ENCODE peak calls at places on chromosomes 2 and 18, in eight cellular contexts. S is SK-N-SH, N is A549, K is K562, G is esophagus muscularis mucosa, J is tibial nerve, P is HepG2, M is upper lobe of left lung. U is an unnamed sample.

GRCh38 chr2:160956243-160956802 is 203.9 kb upstream of the TANK start:
- DNase-seq in S (peak), N (no peak), K (no peak), G (no peak), J (peak), P (no peak), M (no peak), U (no peak)

GRCh38 chr18:46411862-46412690 is 244.9 kb downstream of the LOXHD1 start:
- DNase-seq in S (peak), N (no peak), K (no peak), G (no peak), J (no peak), P (no peak), M (no peak), U (no peak)

GRCh38 chr2:130261970-130262760 is 63.9 kb upstream of the TUBA3E start:
- DNase-seq in S (peak), N (no peak), K (no peak), G (no peak), J (no peak), P (no peak), M (no peak), U (no peak)

GRCh38 chr2:68420254-68420910 is 46.7 kb downstream of the FBXO48 start:
- DNase-seq in S (no peak), N (no peak), K (peak), G (no peak), J (no peak), P (no peak), M (no peak), U (no peak)

GRCh38 chr2:8247905-8248622 is 433.8 kb upstream of the ID2 start:
- DNase-seq in S (no peak), N (no peak), K (no peak), G (no peak), J (no peak), P (no peak), M (no peak), U (no peak)

GRCh38 chr2:18829976-18830375 is 240.6 kb upstream of the NT5C1B start:
- DNase-seq in S (no peak), N (no peak), K (no peak), G (no peak), J (no peak), P (no peak), M (no peak), U (no peak)

GRCh38 chr2:133953524-133953923 is 300.3 kb upstream of the MGAT5 start:
- DNase-seq in S (no peak), N (no peak), K (no peak), G (peak), J (no peak), P (no peak), M (peak), U (peak)

GRCh38 chr18:2197945-2198344 is 373.4 kb downstream of the METTL4 start:
- DNase-seq in S (no peak), N (no peak), K (peak), G (no peak), J (no peak), P (no peak), M (no peak), U (no peak)

GRCh38 chr2:189657867-189658266 is 3.4 kb upstream of the ASNSD1 start:
- DNase-seq in S (no peak), N (no peak), K (peak), G (no peak), J (no peak), P (no peak), M (no peak), U (peak)

DNA sequence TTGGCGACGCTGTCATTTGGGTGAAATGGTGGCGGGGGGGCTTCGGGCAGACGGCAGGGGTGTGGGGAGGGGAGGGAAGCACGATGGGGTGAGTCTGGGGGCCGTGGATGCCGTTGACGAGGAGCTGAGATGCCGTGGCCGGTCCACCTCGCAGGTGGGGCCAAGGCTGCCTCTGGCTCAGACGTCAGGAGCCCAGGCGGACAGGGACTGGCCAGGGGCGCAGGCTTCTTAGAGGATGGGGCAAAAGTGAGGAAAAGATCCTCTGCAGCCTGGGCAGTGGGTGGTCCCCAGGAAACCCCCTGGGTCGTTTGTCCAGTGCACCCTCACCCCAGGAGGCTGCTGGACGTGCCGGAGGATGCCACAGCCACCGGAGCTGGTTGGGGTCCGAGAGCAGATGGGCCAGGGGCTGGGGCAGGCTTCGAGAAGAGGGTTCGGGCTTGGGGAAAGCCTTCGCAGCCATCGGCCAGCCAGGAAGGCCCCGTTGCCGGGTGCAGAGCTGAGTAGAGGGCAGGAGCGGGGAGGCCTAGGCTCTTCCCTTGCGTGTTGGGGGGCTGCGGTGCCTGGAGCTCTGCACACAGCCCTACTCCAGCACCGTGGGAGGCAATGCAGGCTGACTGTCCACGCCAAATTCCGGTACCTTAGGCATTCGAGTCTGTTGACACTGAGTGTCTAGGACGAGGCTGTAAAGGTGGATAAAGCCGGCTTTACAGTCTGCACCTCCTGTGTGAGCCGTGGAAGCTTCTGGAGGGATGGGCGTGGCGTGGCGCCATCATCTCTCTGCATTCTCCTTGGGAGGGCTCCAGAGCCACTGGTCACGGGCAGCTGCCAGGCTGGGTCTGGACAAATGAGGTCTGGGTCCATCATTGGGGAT is 18.8 kb downstream of the GPC1 start:
- DNase-seq in S (no peak), N (no peak), K (no peak), G (no peak), J (no peak), P (no peak), M (peak), U (no peak)
- TF ChIP-seq EP300 in S (no peak), N (no peak), K (no peak), G (no peak), J (no peak), P (no peak), M (no peak), U (no peak)

DNA sequence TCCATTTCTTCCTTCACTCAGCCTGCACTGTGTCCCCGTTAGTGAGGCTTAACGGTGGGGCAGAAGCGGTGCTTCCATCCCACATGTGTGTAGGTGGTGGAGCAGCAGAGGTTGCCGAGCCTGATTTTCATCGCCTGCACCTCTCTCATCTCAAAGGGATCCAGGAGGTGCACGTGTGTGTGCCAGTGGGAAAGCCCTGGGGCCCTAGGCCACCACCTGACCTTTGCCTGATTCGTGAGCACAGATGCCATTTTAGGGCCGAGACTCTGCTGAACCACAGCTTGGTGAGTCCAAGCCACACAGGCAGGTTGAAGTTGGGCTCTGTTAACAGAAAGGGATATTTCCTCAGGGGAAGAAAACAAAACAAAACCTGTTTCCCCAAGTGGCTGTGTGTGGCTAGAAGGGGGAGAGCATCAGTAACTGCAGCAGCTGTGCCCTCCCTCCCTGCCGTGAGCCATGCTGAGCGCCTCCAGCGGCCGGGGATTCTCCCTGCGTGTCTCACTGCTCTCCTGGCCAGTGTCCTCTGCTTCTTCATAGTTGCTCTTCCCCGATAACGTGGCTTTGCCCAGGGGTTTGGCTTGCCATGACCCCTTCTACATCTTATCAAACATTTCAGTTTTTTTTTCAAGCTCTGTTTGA is 81.5 kb downstream of the MAPRE2 start:
- DNase-seq in S (peak), N (no peak), K (peak), G (no peak), J (no peak), P (no peak), M (peak), U (no peak)
- TF ChIP-seq CTCF in S (peak), N (no peak), K (peak), G (no peak), J (peak), P (no peak), M (no peak), U (no peak)

GRCh38 chr2:43221660-43222471 is 4.5 kb downstream of the ZFP36L2 start:
- DNase-seq in S (peak), N (peak), K (peak), G (peak), J (peak), P (peak), M (peak), U (peak)

GRCh38 chr2:43220229-43220981 is 6.0 kb downstream of the ZFP36L2 start:
- DNase-seq in S (no peak), N (no peak), K (peak), G (no peak), J (peak), P (no peak), M (no peak), U (no peak)

GRCh38 chr2:43219383-43220228 is 6.8 kb downstream of the ZFP36L2 start:
- DNase-seq in S (peak), N (peak), K (peak), G (peak), J (peak), P (peak), M (peak), U (peak)

GRCh38 chr2:43222472-43223146 is 3.8 kb downstream of the ZFP36L2 start:
- DNase-seq in S (no peak), N (no peak), K (peak), G (no peak), J (peak), P (no peak), M (no peak), U (no peak)

GRCh38 chr2:43220982-43221659 is 5.3 kb downstream of the ZFP36L2 start:
- DNase-seq in S (peak), N (no peak), K (peak), G (peak), J (peak), P (no peak), M (peak), U (peak)
- TF ChIP-seq EP300 in S (peak), N (no peak), K (no peak), G (no peak), J (no peak), P (no peak), M (no peak), U (no peak)

DNA sequence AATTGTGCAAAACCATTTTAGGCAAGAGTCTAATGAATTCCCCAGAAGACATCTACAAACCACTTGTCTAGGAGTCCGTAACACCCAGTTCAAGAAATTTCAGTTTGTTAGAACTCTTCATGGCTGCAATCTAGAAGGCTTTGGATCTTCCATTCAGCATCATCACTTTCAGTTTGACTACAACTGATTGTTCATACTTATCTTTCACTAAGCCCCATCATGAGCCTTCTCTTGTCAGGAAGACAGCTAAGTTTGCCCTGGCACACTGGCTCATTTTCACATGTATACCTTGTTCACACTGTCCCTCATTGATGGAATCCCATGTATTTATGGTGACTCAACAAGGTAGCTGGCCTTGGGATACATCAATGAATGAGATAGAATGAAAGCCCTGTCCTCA is 898.4 kb upstream of the CELF4 start:
- DNase-seq in S (no peak), N (no peak), K (no peak), G (no peak), J (no peak), P (no peak), M (no peak), U (no peak)
- TF ChIP-seq CTCF in S (no peak), N (no peak), K (no peak), G (no peak), J (no peak), P (no peak), M (no peak), U (no peak)

GRCh38 chr2:178047391-178047790 is 25.2 kb downstream of the PDE11A start:
- DNase-seq in S (no peak), N (no peak), K (no peak), G (no peak), J (no peak), P (no peak), M (no peak), U (no peak)

DNA sequence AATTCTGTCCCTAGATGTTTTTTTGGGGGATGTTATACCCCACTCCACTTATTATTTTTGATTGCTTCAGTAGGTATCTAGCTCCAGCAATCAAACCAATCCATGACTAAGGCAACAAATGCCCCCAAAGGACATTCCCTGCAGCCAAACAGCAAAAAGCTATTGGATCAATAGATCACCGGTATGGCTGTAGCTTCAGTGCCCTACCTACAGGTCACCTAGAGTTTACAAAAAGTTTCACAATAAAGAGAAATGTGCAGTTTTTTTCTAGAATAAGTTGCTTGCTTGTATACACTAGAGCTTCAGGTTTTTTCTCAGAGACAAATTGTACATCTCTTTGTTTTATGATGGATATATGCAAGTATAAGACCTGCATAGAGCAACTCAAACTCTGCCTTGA is 27.7 kb downstream of the PDE11A start:
- DNase-seq in S (no peak), N (no peak), K (no peak), G (no peak), J (no peak), P (no peak), M (no peak), U (no peak)
- TF ChIP-seq EP300 in S (no peak), N (no peak), K (no peak), G (no peak), J (no peak), P (no peak), M (no peak), U (no peak)

GRCh38 chr2:213149949-213150314 is 1.5 kb downstream of the IKZF2 start:
- DNase-seq in S (no peak), N (no peak), K (no peak), G (no peak), J (no peak), P (no peak), M (no peak), U (no peak)

GRCh38 chr2:213150315-213150951 is 979 bp downstream of the IKZF2 start:
- DNase-seq in S (no peak), N (no peak), K (peak), G (no peak), J (peak), P (no peak), M (no peak), U (peak)

GRCh38 chr2:213148572-213149331 is 2.7 kb downstream of the IKZF2 start:
- DNase-seq in S (no peak), N (no peak), K (no peak), G (no peak), J (no peak), P (no peak), M (no peak), U (no peak)

GRCh38 chr2:213147550-213147949 is 3.9 kb downstream of the IKZF2 start:
- DNase-seq in S (no peak), N (no peak), K (no peak), G (no peak), J (no peak), P (no peak), M (no peak), U (no peak)

DNA sequence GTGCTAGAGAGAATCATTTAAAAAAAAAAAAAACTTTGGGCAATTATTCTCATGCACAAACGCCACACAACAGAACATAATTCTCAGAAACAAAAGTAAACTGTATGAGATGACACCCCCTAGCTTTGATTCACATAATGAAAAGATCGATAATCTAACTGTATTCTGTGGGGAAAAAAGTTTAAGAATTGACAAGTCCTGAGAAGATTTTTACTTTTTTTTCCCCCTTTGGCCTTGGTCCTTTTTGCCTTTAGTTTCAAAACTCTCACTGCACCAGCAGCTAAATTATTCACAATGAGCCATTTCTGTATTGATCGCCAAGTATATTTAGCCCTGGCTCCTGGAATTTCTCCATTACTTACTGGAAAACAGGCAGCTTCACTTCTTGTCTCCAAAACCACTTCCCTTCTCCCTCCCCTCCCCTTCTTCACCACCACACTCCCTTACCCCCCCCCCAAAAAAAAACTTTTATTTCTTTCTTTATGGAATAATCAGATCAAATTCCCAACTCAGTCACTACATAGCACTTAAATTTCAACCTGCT is 2.0 kb downstream of the IKZF2 start:
- DNase-seq in S (no peak), N (no peak), K (peak), G (no peak), J (no peak), P (no peak), M (no peak), U (no peak)
- TF ChIP-seq CTCF in S (no peak), N (no peak), K (no peak), G (no peak), J (no peak), P (no peak), M (no peak), U (no peak)

GRCh38 chr2:1502891-1503304 is 89.6 kb downstream of the TPO start:
- DNase-seq in S (no peak), N (no peak), K (no peak), G (no peak), J (no peak), P (no peak), M (peak), U (no peak)
- TF ChIP-seq EP300 in S (no peak), N (no peak), K (no peak), G (no peak), J (no peak), P (no peak), M (no peak), U (no peak)

DNA sequence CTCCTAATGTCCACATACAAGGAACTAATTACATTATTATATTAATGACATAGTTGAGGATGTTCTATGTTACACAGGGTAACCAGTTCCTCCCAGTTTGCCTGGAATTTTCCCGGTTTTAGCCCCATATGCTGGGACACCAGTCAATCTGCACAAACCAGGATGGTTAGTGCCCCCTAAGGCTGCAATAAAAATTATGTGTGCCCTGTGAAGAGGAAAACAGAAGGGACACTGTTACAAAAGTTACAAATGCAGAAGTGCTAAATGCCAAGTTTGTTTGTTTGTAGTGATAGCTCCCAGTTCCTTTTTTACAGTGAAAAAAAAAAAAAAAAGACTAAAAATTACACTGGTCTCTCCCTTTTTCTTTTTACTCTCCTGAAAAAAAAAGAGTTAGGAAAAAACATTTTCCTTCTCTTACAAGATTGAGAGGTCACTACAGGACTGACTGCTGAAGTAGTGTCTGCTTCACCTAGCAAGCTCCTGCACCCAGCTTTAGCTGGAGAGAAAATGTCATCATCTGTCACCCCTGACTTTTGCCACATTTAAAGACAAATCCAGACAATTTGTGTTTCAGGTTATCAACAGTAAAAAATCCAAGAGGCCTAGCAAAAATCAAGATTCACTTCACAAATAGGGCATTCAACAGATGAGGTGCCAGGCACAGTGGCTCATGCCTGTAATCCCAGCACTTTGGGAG is 3.2 kb downstream of the ANKRD44 start:
- DNase-seq in S (peak), N (no peak), K (no peak), G (no peak), J (no peak), P (no peak), M (no peak), U (no peak)
- TF ChIP-seq CTCF in S (peak), N (no peak), K (no peak), G (no peak), J (peak), P (no peak), M (peak), U (no peak)